ENCODE peak calls at places on chromosomes 2 and 18, in nine cellular contexts. D is Calu3, V is GM13977, J is neural progenitor cell, F is IMR-90, U is thoracic aorta, X is heart left ventricle, L is psoas muscle, A is A549. C is an unnamed sample.

GRCh38 chr2:10947005-10947440 is 35.3 kb downstream of the KCNF1 start:
- DNase-seq in V (no peak), U (no peak), D (peak; percentile 59), F (peak; percentile 51), L (no peak), A (no peak), X (no peak), J (no peak), C (no peak)

GRCh38 chr2:189657867-189658266 is 3.4 kb upstream of the ASNSD1 start:
- DNase-seq in D (no peak), A (no peak), X (peak; percentile 38), V (peak; percentile 34), L (no peak), U (no peak), J (no peak), F (peak; percentile 74), C (no peak)

GRCh38 chr2:239274391-239275001 is 126.3 kb downstream of the HDAC4 start:
- DNase-seq in F (peak; percentile 70), L (peak; percentile 86), J (peak; percentile 72), A (peak; percentile 86), D (peak; percentile 33), V (no peak), X (peak; percentile 71), U (no peak), C (no peak)

GRCh38 chr18:12293831-12294230 is 14.2 kb upstream of the TUBB6 start:
- DNase-seq in U (no peak), D (no peak), F (no peak), X (no peak), V (no peak), J (no peak), A (no peak), L (no peak), C (no peak)

GRCh38 chr18:48186861-48187260 is 222.3 kb downstream of the ZBTB7C start:
- DNase-seq in A (no peak), U (no peak), X (no peak), J (no peak), F (no peak), D (no peak), V (no peak), L (no peak), C (no peak)

GRCh38 chr18:574456-575228 is 5.5 kb upstream of the CETN1 start:
- DNase-seq in F (no peak), X (no peak), J (peak; percentile 38), U (no peak), D (no peak), A (no peak), L (no peak), V (no peak), C (no peak)

GRCh38 chr2:179952658-179953057 is 54.4 kb downstream of the CWC22 start:
- DNase-seq in V (peak; percentile 5), D (no peak), X (no peak), A (no peak), L (no peak), U (no peak), J (no peak), F (no peak), C (no peak)

GRCh38 chr2:210474776-210475175 is 1.8 kb downstream of the LANCL1 start:
- DNase-seq in J (no peak), V (no peak), L (no peak), D (no peak), U (no peak), F (no peak), A (no peak), X (no peak), C (no peak)

GRCh38 chr18:31583185-31583854 is 8.4 kb upstream of the TTR start:
- DNase-seq in L (no peak), D (no peak), X (no peak), F (no peak), A (no peak), J (no peak), U (no peak), V (no peak), C (no peak)

GRCh38 chr18:52903858-52904257 is 563.9 kb downstream of the DCC start:
- DNase-seq in U (no peak), J (peak; percentile 73), V (peak; percentile 4), D (no peak), A (peak; percentile 26), X (no peak), F (no peak), L (no peak), C (no peak)
- TF ChIP-seq CTCF in U (no peak), J (peak; percentile 91), V (peak; percentile 58), D (peak; percentile 40), A (peak; percentile 38), X (peak; percentile 35), F (no peak), L (peak; percentile 22), C (peak; percentile 26)

GRCh38 chr2:195304310-195304709 is 352.7 kb upstream of the SLC39A10 start:
- DNase-seq in F (peak; percentile 2), J (peak; percentile 48), X (no peak), A (peak; percentile 49), L (no peak), D (peak; percentile 3), V (no peak), U (no peak), C (no peak)
- TF ChIP-seq CTCF in F (no peak), J (peak; percentile 48), X (no peak), A (peak; percentile 11), L (no peak), D (no peak), V (peak; percentile 26), U (no peak), C (peak; percentile 22)

GRCh38 chr2:231294578-231295362 is 96.3 kb downstream of the ARMC9 start:
- DNase-seq in X (no peak), V (no peak), U (no peak), D (no peak), F (peak; percentile 18), J (no peak), A (no peak), L (no peak), C (no peak)
- TF ChIP-seq CTCF in X (no peak), V (no peak), U (no peak), D (no peak), F (no peak), J (no peak), A (no peak), L (no peak), C (no peak)

GRCh38 chr2:28457237-28457636 is 38.6 kb upstream of the PLB1 start:
- DNase-seq in J (peak; percentile 26), X (no peak), F (no peak), V (no peak), U (no peak), A (no peak), L (no peak), D (no peak), C (no peak)
- TF ChIP-seq CTCF in J (peak; percentile 19), X (no peak), F (no peak), V (no peak), U (no peak), A (no peak), L (no peak), D (no peak), C (no peak)